ENCODE peak calls at places on chromosomes 3 and 15, in four cellular contexts. E, L, P and M are unnamed samples.

GRCh38 chr3:153894857-153895256 is 226.3 kb upstream of the ARHGEF26 start:
- DNase-seq in E (no peak), L (no peak), P (no peak), M (no peak)

GRCh38 chr3:85626662-85627061 is 667.9 kb downstream of the CADM2 start:
- DNase-seq in E (no peak), L (no peak), P (no peak), M (no peak)

GRCh38 chr3:138960417-138960852 is 13.4 kb downstream of the FOXL2NB start:
- DNase-seq in E (no peak), L (no peak), P (no peak), M (no peak)

GRCh38 chr3:148175215-148175614 is 522.5 kb upstream of the AGTR1 start:
- DNase-seq in E (no peak), L (peak), P (no peak), M (no peak)

GRCh38 chr3:182450942-182451607 is 342.2 kb upstream of the ATP11B start:
- DNase-seq in E (no peak), L (no peak), P (no peak), M (no peak)

GRCh38 chr3:17730318-17730967 is 12.0 kb downstream of the TBC1D5 start:
- DNase-seq in E (peak), L (no peak), P (peak), M (peak)

GRCh38 chr15:37891754-37892368 is 42.6 kb upstream of the TMCO5A start:
- DNase-seq in E (no peak), L (peak), P (peak), M (peak)

GRCh38 chr3:136277634-136278033 is 27.5 kb downstream of the PCCB start:
- DNase-seq in E (no peak), L (no peak), P (no peak), M (no peak)

GRCh38 chr3:64010199-64010598 is 13.1 kb downstream of the PSMD6 start:
- DNase-seq in E (no peak), L (no peak), P (no peak), M (no peak)

GRCh38 chr3:129039271-129040038 is 21.1 kb upstream of the GP9 start:
- DNase-seq in E (peak), L (no peak), P (no peak), M (peak)

GRCh38 chr3:143538577-143538981 is 309.7 kb downstream of the SLC9A9 start:
- DNase-seq in E (no peak), L (peak), P (no peak), M (no peak)

GRCh38 chr3:107643038-107643883 is 120.5 kb downstream of the BBX start:
- DNase-seq in E (no peak), L (no peak), P (no peak), M (no peak)

GRCh38 chr3:110413807-110414748 is 657.5 kb upstream of the NECTIN3 start:
- DNase-seq in E (no peak), L (peak), P (no peak), M (no peak)